ENCODE peak calls at places on chromosomes 5 and 9, in six cellular contexts. One of them, this sample, is unnamed.

GRCh38 chr9:101574773-101575333 is 19.9 kb downstream of the PPP3R2 start:
- DNase-seq in left ventricle myocardium inferior: no peak
- DNase-seq in Caco-2: no peak
- DNase-seq in thoracic aorta: no peak
- DNase-seq in prostate gland: no peak
- DNase-seq in cardiac muscle cell: no peak
- DNase-seq in this sample: no peak

GRCh38 chr9:101376117-101376866 is 8.5 kb downstream of the BAAT start:
- DNase-seq in left ventricle myocardium inferior: no peak
- DNase-seq in Caco-2: no peak
- DNase-seq in thoracic aorta: no peak
- DNase-seq in prostate gland: no peak
- DNase-seq in cardiac muscle cell: no peak
- DNase-seq in this sample: peak; percentile 69

GRCh38 chr5:133731951-133732350 is 119.6 kb upstream of the FSTL4 start:
- DNase-seq in left ventricle myocardium inferior: no peak
- DNase-seq in Caco-2: no peak
- DNase-seq in thoracic aorta: no peak
- DNase-seq in prostate gland: no peak
- DNase-seq in cardiac muscle cell: no peak
- DNase-seq in this sample: no peak

GRCh38 chr9:138117101-138117750 is 239.6 kb downstream of the CACNA1B start:
- DNase-seq in left ventricle myocardium inferior: no peak
- DNase-seq in Caco-2: peak; percentile 20
- DNase-seq in thoracic aorta: no peak
- DNase-seq in prostate gland: no peak
- DNase-seq in cardiac muscle cell: no peak
- DNase-seq in this sample: no peak

GRCh38 chr9:114777841-114778240 is 28.0 kb downstream of the TNFSF15 start:
- DNase-seq in left ventricle myocardium inferior: no peak
- DNase-seq in Caco-2: no peak
- DNase-seq in thoracic aorta: no peak
- DNase-seq in prostate gland: no peak
- DNase-seq in cardiac muscle cell: no peak
- DNase-seq in this sample: peak; percentile 32

GRCh38 chr5:179261301-179262125 is 83.7 kb downstream of the ADAMTS2 start:
- DNase-seq in left ventricle myocardium inferior: no peak
- DNase-seq in Caco-2: peak; percentile 53
- DNase-seq in thoracic aorta: no peak
- DNase-seq in prostate gland: no peak
- DNase-seq in cardiac muscle cell: peak; percentile 80
- DNase-seq in this sample: no peak

GRCh38 chr9:124622882-124623281 is 115.7 kb upstream of the NR5A1 start:
- DNase-seq in left ventricle myocardium inferior: no peak
- DNase-seq in Caco-2: no peak
- DNase-seq in thoracic aorta: no peak
- DNase-seq in prostate gland: no peak
- DNase-seq in cardiac muscle cell: no peak
- DNase-seq in this sample: no peak

GRCh38 chr5:60463179-60463868 is 236.6 kb downstream of the DEPDC1B start:
- DNase-seq in left ventricle myocardium inferior: no peak
- DNase-seq in Caco-2: peak; percentile 70
- DNase-seq in thoracic aorta: no peak
- DNase-seq in prostate gland: peak; percentile 25
- DNase-seq in cardiac muscle cell: no peak
- DNase-seq in this sample: peak; percentile 41

GRCh38 chr5:1772634-1773033 is 27.0 kb downstream of the MRPL36 start:
- DNase-seq in left ventricle myocardium inferior: no peak
- DNase-seq in Caco-2: peak; percentile 40
- DNase-seq in thoracic aorta: no peak
- DNase-seq in prostate gland: peak; percentile 65
- DNase-seq in cardiac muscle cell: peak; percentile 52
- DNase-seq in this sample: peak; percentile 72

GRCh38 chr5:18010053-18010452 is 375.8 kb downstream of the TAF11L14 start:
- DNase-seq in left ventricle myocardium inferior: no peak
- DNase-seq in Caco-2: no peak
- DNase-seq in thoracic aorta: no peak
- DNase-seq in prostate gland: no peak
- DNase-seq in cardiac muscle cell: no peak
- DNase-seq in this sample: no peak

GRCh38 chr5:137598341-137598740 is 99.2 kb upstream of the SPOCK1 start:
- DNase-seq in left ventricle myocardium inferior: no peak
- DNase-seq in Caco-2: no peak
- DNase-seq in thoracic aorta: no peak
- DNase-seq in prostate gland: no peak
- DNase-seq in cardiac muscle cell: no peak
- DNase-seq in this sample: no peak

GRCh38 chr9:959914-960313 is 16.5 kb upstream of the DMRT3 start:
- DNase-seq in left ventricle myocardium inferior: no peak
- DNase-seq in Caco-2: no peak
- DNase-seq in thoracic aorta: no peak
- DNase-seq in prostate gland: no peak
- DNase-seq in cardiac muscle cell: no peak
- DNase-seq in this sample: no peak

GRCh38 chr5:117058740-117059139 is 484.1 kb upstream of the SEMA6A start:
- DNase-seq in left ventricle myocardium inferior: no peak
- DNase-seq in Caco-2: no peak
- DNase-seq in thoracic aorta: no peak
- DNase-seq in prostate gland: no peak
- DNase-seq in cardiac muscle cell: no peak
- DNase-seq in this sample: no peak

GRCh38 chr5:119470851-119471451 is 18.7 kb downstream of the HSD17B4 start:
- DNase-seq in left ventricle myocardium inferior: no peak
- DNase-seq in Caco-2: no peak
- DNase-seq in thoracic aorta: no peak
- DNase-seq in prostate gland: no peak
- DNase-seq in cardiac muscle cell: peak; percentile 24
- DNase-seq in this sample: peak; percentile 64

GRCh38 chr9:20713172-20713571 is 29.1 kb downstream of the FOCAD start:
- DNase-seq in left ventricle myocardium inferior: no peak
- DNase-seq in Caco-2: no peak
- DNase-seq in thoracic aorta: no peak
- DNase-seq in prostate gland: no peak
- DNase-seq in cardiac muscle cell: no peak
- DNase-seq in this sample: no peak

GRCh38 chr5:25006734-25007133 is 362.0 kb upstream of the CDH10 start:
- DNase-seq in left ventricle myocardium inferior: no peak
- DNase-seq in Caco-2: no peak
- DNase-seq in thoracic aorta: no peak
- DNase-seq in prostate gland: no peak
- DNase-seq in cardiac muscle cell: peak; percentile 52
- DNase-seq in this sample: peak; percentile 0

GRCh38 chr5:18052569-18052968 is 418.3 kb downstream of the TAF11L14 start:
- DNase-seq in left ventricle myocardium inferior: no peak
- DNase-seq in Caco-2: no peak
- DNase-seq in thoracic aorta: no peak
- DNase-seq in prostate gland: no peak
- DNase-seq in cardiac muscle cell: no peak
- DNase-seq in this sample: no peak

GRCh38 chr9:118640836-118641557 is 728.2 kb downstream of the BRINP1 start:
- DNase-seq in left ventricle myocardium inferior: no peak
- DNase-seq in Caco-2: no peak
- DNase-seq in thoracic aorta: no peak
- DNase-seq in prostate gland: no peak
- DNase-seq in cardiac muscle cell: no peak
- DNase-seq in this sample: no peak

GRCh38 chr9:4700093-4700492 is 20.7 kb downstream of the CDC37L1 start:
- DNase-seq in left ventricle myocardium inferior: no peak
- DNase-seq in Caco-2: no peak
- DNase-seq in thoracic aorta: no peak
- DNase-seq in prostate gland: no peak
- DNase-seq in cardiac muscle cell: no peak
- DNase-seq in this sample: no peak

DNA sequence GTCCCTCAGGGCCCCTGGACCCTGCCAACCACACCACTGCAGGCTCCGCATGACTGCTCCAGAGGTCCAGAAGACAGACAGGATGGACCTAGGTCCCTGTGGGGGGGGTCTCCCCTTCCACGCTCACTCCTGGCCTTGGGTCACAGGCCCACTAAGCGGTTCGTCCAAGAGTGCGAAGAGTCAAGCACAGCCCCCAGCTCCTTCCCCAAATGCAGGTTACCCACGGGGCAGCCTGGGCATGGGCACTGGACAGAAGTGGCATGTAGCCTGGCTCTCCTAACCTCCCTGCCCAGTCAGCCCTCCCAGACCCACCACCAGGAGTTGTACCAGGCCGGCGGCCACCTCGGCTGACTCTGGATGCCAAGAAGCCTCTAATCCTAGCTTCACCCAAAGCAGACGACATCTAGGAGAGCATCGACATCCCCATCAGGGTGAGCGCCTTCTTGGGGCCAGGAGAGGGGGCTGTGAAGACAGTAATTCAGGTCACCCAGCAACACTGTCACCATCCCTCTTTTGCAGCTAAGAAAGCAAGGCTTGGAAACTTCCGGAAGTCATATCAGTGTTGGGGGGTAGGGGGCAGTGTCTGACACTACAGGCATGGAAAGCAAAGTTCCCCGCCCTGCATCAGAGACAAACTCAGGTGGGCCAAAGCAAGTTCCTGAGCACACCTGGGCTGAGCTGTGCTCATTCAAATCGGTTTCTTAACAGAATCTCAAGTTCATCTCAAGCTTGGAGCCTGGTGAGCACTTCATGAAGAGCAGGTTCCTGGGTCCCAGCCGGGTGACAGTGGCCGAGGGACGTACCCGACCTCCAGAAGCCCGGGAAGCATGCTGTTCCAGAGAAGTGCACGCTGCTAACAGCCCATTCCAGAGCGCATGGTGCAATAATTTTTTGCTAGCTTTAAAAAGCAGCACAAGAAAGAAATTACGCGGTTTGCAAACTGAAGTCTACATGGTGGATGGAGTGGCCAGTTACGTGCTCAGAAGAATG is 68.7 kb downstream of the SEMA4D start:
- DNase-seq in left ventricle myocardium inferior: no peak
- DNase-seq in Caco-2: no peak
- DNase-seq in thoracic aorta: no peak
- DNase-seq in prostate gland: no peak
- DNase-seq in cardiac muscle cell: peak; percentile 38
- DNase-seq in this sample: no peak
- TF ChIP-seq CTCF in left ventricle myocardium inferior: no peak
- TF ChIP-seq CTCF in Caco-2: no peak
- TF ChIP-seq CTCF in thoracic aorta: no peak
- TF ChIP-seq CTCF in prostate gland: peak; percentile 19
- TF ChIP-seq CTCF in cardiac muscle cell: peak; percentile 26
- TF ChIP-seq CTCF in this sample: no peak

GRCh38 chr9:97854696-97855485 is 1.9 kb downstream of the FOXE1 start:
- DNase-seq in left ventricle myocardium inferior: no peak
- DNase-seq in Caco-2: no peak
- DNase-seq in thoracic aorta: no peak
- DNase-seq in prostate gland: no peak
- DNase-seq in cardiac muscle cell: no peak
- DNase-seq in this sample: no peak

GRCh38 chr9:97853056-97853843 is at the start of gene FOXE1:
- DNase-seq in left ventricle myocardium inferior: no peak
- DNase-seq in Caco-2: no peak
- DNase-seq in thoracic aorta: no peak
- DNase-seq in prostate gland: no peak
- DNase-seq in cardiac muscle cell: no peak
- DNase-seq in this sample: no peak

GRCh38 chr9:97855486-97855875 is 2.5 kb downstream of the FOXE1 start:
- DNase-seq in left ventricle myocardium inferior: no peak
- DNase-seq in Caco-2: no peak
- DNase-seq in thoracic aorta: no peak
- DNase-seq in prostate gland: no peak
- DNase-seq in cardiac muscle cell: no peak
- DNase-seq in this sample: no peak

GRCh38 chr9:97852399-97853055 is 499 bp upstream of the FOXE1 start:
- DNase-seq in left ventricle myocardium inferior: no peak
- DNase-seq in Caco-2: no peak
- DNase-seq in thoracic aorta: no peak
- DNase-seq in prostate gland: no peak
- DNase-seq in cardiac muscle cell: no peak
- DNase-seq in this sample: no peak

GRCh38 chr9:97853844-97854695 is 1.0 kb downstream of the FOXE1 start:
- DNase-seq in left ventricle myocardium inferior: no peak
- DNase-seq in Caco-2: no peak
- DNase-seq in thoracic aorta: no peak
- DNase-seq in prostate gland: no peak
- DNase-seq in cardiac muscle cell: peak; percentile 52
- DNase-seq in this sample: no peak
- H3K4me3 ChIP-seq in left ventricle myocardium inferior: peak overlapping the region; percentile 59
- H3K4me3 ChIP-seq in Caco-2: no peak overlapping the region
- H3K4me3 ChIP-seq in thoracic aorta: peak overlapping the region; percentile 61
- H3K4me3 ChIP-seq in prostate gland: peak overlapping the region; percentile 30
- H3K4me3 ChIP-seq in cardiac muscle cell: peak overlapping the region; percentile 35
- H3K4me3 ChIP-seq in this sample: no peak overlapping the region

DNA sequence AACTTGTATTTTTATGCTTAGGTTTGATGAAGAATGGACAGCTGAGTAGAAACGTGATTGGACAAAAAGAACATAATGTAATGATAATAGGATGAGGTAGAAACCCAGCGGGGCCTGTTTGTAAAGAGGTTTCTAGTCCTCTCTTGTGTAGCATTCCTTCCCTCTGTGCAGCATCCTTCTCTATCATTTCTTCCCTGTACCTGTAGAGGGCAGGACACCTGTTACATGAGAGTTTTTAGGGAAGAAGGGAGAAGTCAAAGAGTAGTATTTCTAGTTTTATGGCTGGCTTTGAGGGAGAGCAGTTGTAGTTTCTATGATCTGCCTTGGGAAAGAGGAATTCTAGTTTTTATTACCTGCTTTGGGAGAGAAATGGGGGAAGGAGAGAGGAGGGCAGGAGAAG is 162.1 kb upstream of the FST start:
- DNase-seq in left ventricle myocardium inferior: no peak
- DNase-seq in Caco-2: no peak
- DNase-seq in thoracic aorta: no peak
- DNase-seq in prostate gland: no peak
- DNase-seq in cardiac muscle cell: no peak
- DNase-seq in this sample: no peak
- TF ChIP-seq CTCF in left ventricle myocardium inferior: no peak
- TF ChIP-seq CTCF in Caco-2: peak; percentile 22
- TF ChIP-seq CTCF in thoracic aorta: no peak
- TF ChIP-seq CTCF in prostate gland: no peak
- TF ChIP-seq CTCF in cardiac muscle cell: no peak
- TF ChIP-seq CTCF in this sample: peak; percentile 8

DNA sequence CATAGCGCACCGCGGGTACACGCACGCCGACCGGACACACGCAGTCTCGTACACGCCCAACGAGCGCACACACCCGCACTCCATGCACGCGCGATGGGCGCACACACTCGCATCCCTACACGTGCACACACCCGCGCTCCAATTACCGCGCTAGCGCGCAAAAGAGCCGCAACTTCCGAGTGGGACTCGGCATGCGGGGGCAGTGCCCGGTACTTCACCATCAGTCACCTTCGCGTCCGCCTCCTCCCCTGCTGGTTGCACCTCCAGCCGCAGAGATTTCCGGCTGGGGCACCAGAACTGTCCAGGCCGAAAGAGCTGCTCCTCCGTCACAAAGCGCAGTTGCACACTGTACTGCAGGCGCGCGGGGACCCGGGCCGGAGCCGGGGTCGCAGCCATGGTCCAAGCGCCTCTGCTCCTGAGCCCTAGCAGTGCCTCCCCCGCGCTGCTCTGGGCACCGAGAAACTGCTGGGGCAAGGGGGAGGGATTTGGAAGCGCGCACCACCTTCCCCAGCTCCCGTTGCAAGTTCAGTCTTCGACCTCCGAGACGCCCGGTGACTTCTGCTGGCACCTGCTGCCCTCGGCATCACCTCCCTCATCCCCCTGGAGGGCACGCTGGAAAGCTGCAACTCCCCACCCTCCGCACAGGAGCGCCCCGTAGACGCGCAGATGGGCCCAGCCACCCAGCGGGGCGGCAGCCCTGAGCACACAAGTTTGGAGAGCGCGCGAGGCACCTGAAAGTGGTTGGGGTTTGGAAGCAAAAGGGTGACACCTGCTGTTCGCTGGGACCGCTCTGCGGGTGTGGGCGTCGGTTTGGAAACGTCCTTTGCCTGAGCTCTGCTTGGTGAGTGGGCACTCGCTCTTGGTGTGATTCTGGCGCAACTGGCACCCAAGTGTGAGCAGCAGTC is 337.4 kb upstream of the PUM3 start:
- DNase-seq in left ventricle myocardium inferior: no peak
- DNase-seq in Caco-2: no peak
- DNase-seq in thoracic aorta: no peak
- DNase-seq in prostate gland: peak; percentile 53
- DNase-seq in cardiac muscle cell: peak; percentile 78
- DNase-seq in this sample: no peak
- H3K4me3 ChIP-seq in left ventricle myocardium inferior: peak overlapping the region; percentile 47
- H3K4me3 ChIP-seq in Caco-2: no peak overlapping the region
- H3K4me3 ChIP-seq in thoracic aorta: peak overlapping the region; percentile 16
- H3K4me3 ChIP-seq in prostate gland: peak overlapping the region; percentile 32
- H3K4me3 ChIP-seq in cardiac muscle cell: peak overlapping the region; percentile 41
- H3K4me3 ChIP-seq in this sample: no peak overlapping the region